ENCODE peak calls at places on chromosomes 12 and 14, in seven cellular contexts. Z, W, K, S, A, T and R are unnamed samples.

GRCh38 chr14:32710351-32711102 is 228.2 kb upstream of the NPAS3 start:
- DNase-seq in Z (no peak), W (peak), K (no peak), S (no peak), A (no peak), T (no peak), R (no peak)

GRCh38 chr14:101559624-101560533 is 1.4 kb upstream of the DIO3 start:
- DNase-seq in Z (no peak), W (peak), K (no peak), S (no peak), A (no peak), T (no peak), R (no peak)

GRCh38 chr12:18578191-18578590 is 159.6 kb downstream of the PLCZ1 start:
- DNase-seq in Z (no peak), W (peak), K (no peak), S (no peak), A (no peak), T (no peak), R (no peak)

GRCh38 chr12:93080994-93081809 is 152.1 kb upstream of the EEA1 start:
- DNase-seq in Z (no peak), W (peak), K (no peak), S (no peak), A (no peak), T (no peak), R (no peak)

GRCh38 chr12:15664491-15664890 is 124.7 kb downstream of the EPS8 start:
- DNase-seq in Z (no peak), W (peak), K (no peak), S (no peak), A (no peak), T (no peak), R (no peak)

GRCh38 chr12:127760996-127761395 is 506.0 kb upstream of the TMEM132C start:
- DNase-seq in Z (no peak), W (no peak), K (no peak), S (no peak), A (no peak), T (no peak), R (no peak)

GRCh38 chr12:101891462-101891971 is 14.1 kb downstream of the DRAM1 start:
- DNase-seq in Z (peak), W (peak), K (no peak), S (no peak), A (peak), T (no peak), R (peak)

GRCh38 chr14:98957211-98958047 is 314.6 kb downstream of the BCL11B start:
- DNase-seq in Z (peak), W (no peak), K (no peak), S (no peak), A (peak), T (no peak), R (peak)

GRCh38 chr12:65532162-65532561 is 253.7 kb downstream of the MSRB3 start:
- DNase-seq in Z (peak), W (peak), K (no peak), S (no peak), A (no peak), T (no peak), R (no peak)

GRCh38 chr12:103457471-103457870 is 38.3 kb downstream of the C12orf42 start:
- DNase-seq in Z (no peak), W (no peak), K (no peak), S (no peak), A (no peak), T (no peak), R (no peak)

GRCh38 chr14:58243790-58244555 is 670 bp upstream of the PSMA3 start:
- DNase-seq in Z (no peak), W (no peak), K (no peak), S (no peak), A (no peak), T (no peak), R (peak)